ENCODE peak calls at places on chromosomes 16 and 17, in six cellular contexts. Q is tibial artery, X is breast epithelium, B is nephron progenitor cell, Z is GM13976, F is hepatocyte. U is an unnamed sample.

GRCh38 chr16:2858245-2859025 is 465 bp upstream of the PRSS22 start:
- DNase-seq in F (peak), X (peak), B (no peak), Q (no peak), Z (peak), U (peak)

GRCh38 chr17:13513039-13513405 is 88.7 kb downstream of the HS3ST3A1 start:
- DNase-seq in X (no peak), Z (no peak), F (no peak), B (no peak), Q (no peak), U (no peak)

GRCh38 chr16:67177743-67178699 is 5.7 kb downstream of the MATCAP1 start:
- DNase-seq in X (peak), Z (no peak), F (peak), B (peak), Q (peak), U (peak)

GRCh38 chr16:54086791-54087190 is 199.8 kb downstream of the IRX3 start:
- DNase-seq in Z (no peak), B (no peak), X (no peak), Q (no peak), F (no peak), U (no peak)

GRCh38 chr17:65294184-65294719 is 157.1 kb downstream of the RGS9 start:
- DNase-seq in Z (peak), F (peak), B (peak), X (peak), Q (peak), U (peak)

GRCh38 chr16:10168258-10168657 is 14.0 kb downstream of the GRIN2A start:
- DNase-seq in Z (no peak), B (no peak), Q (no peak), X (no peak), F (no peak), U (no peak)

GRCh38 chr16:13269905-13270528 is 368.6 kb downstream of the SHISA9 start:
- DNase-seq in Z (no peak), Q (no peak), B (no peak), X (no peak), F (peak), U (no peak)

GRCh38 chr17:2400474-2400866 is 390 bp downstream of the MNT start:
- DNase-seq in F (peak), X (no peak), Z (peak), B (peak), Q (no peak), U (peak)

GRCh38 chr16:19164285-19164684 is 3.8 kb upstream of the SYT17 start:
- DNase-seq in F (no peak), Z (no peak), B (no peak), Q (no peak), X (no peak), U (no peak)

GRCh38 chr16:19165101-19165500 is 2.9 kb upstream of the SYT17 start:
- DNase-seq in X (no peak), Z (no peak), F (no peak), Q (no peak), B (no peak), U (no peak)

GRCh38 chr16:19167710-19168172 is 299 bp upstream of the SYT17 start:
- DNase-seq in Z (peak), B (peak), X (peak), Q (peak), F (peak), U (peak)

GRCh38 chr16:19168173-19169080 is at the start of gene SYT17:
- DNase-seq in B (peak), Z (peak), X (no peak), F (peak), Q (no peak), U (peak)

DNA sequence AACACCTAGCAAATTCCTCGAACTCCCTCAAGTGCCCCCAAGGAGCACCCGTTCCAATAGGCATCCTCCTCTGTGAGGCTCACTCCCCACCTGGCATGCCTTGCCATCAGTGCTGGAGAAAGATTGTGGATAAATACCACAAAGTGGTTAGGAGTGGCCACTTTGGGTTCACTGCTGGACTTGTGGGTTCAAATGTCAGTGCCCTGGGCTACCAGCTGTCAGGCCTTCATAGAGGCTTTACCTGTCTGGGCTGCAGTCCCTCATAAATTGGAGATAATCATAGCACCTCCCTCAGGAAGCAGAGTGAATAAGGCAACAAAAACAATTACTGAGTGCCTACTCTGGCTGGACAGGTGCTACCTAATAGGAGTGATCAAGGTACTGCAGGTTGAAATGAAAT is 1.5 kb upstream of the SYT17 start:
- DNase-seq in B (no peak), Z (no peak), F (no peak), Q (no peak), X (no peak), U (no peak)
- TF ChIP-seq CTCF in B (no peak), Z (peak), F (no peak), Q (no peak), X (no peak), U (no peak)

GRCh38 chr16:70455910-70456309 is 1.5 kb downstream of the FCSK start:
- DNase-seq in B (no peak), X (no peak), Q (no peak), F (no peak), Z (no peak), U (no peak)
- TF ChIP-seq CTCF in B (no peak), X (no peak), Q (no peak), F (no peak), Z (no peak), U (no peak)

GRCh38 chr16:55155815-55156214 is 168.2 kb upstream of the IRX6 start:
- DNase-seq in Q (no peak), B (no peak), X (no peak), Z (no peak), F (no peak), U (no peak)
- TF ChIP-seq CTCF in Q (no peak), B (no peak), X (no peak), Z (no peak), F (no peak), U (no peak)

DNA sequence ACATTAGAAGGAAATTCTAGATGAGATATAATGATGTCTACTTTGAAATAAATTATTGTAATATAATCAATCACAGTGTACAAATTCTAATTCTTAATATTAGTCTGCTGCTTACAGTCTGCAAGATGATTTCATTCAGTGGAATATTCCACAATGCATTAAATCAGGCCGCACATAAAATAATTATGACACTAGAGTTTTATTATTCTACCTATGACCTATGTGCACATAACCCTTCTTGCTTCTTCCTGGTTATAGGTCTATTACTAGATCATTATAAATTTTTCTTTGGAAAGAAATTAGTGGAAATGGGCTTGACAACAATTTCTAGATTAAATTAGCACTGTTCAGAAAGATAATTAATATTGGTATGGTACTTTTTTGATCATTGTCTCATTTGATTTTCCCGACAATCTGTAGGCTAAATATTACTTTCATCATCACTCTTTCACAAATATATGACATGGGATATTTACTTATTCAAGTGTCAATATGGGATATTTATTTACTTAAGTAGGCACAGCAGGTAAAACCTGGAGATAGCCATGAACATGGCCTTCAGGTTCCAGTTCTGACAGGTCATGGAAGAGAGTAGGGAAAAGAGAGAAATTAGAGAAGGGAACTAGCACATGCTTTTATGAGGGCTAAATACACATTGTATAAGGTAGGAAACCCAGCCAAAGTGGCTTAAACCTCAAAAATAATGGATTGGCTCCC is 476.4 kb downstream of the TOX3 start:
- DNase-seq in Q (no peak), Z (no peak), B (no peak), F (no peak), X (no peak), U (no peak)
- TF ChIP-seq CTCF in Q (no peak), Z (no peak), B (no peak), F (no peak), X (no peak), U (no peak)

GRCh38 chr17:11996722-11997146 is 541 bp downstream of the ZNF18 start:
- DNase-seq in Z (peak), X (no peak), F (peak), Q (no peak), B (no peak), U (no peak)
- TF ChIP-seq CTCF in Z (no peak), X (peak), F (no peak), Q (peak), B (no peak), U (no peak)

GRCh38 chr16:68383858-68384257 is 64.5 kb downstream of the SMPD3 start:
- DNase-seq in Z (no peak), B (no peak), F (no peak), Q (no peak), X (no peak), U (no peak)

GRCh38 chr16:68386628-68387027 is 61.7 kb downstream of the SMPD3 start:
- DNase-seq in B (no peak), Q (no peak), Z (no peak), F (peak), X (no peak), U (peak)

GRCh38 chr16:68382296-68382718 is 66.0 kb downstream of the SMPD3 start:
- DNase-seq in F (no peak), X (no peak), B (no peak), Q (no peak), Z (peak), U (peak)

GRCh38 chr16:68385371-68385770 is 62.9 kb downstream of the SMPD3 start:
- DNase-seq in B (no peak), Q (no peak), Z (no peak), F (no peak), X (no peak), U (no peak)

GRCh38 chr16:68384293-68385255 is 63.7 kb downstream of the SMPD3 start:
- DNase-seq in B (no peak), Z (peak), F (no peak), X (no peak), Q (no peak), U (no peak)
- TF ChIP-seq CTCF in B (no peak), Z (no peak), F (no peak), X (no peak), Q (no peak), U (no peak)

DNA sequence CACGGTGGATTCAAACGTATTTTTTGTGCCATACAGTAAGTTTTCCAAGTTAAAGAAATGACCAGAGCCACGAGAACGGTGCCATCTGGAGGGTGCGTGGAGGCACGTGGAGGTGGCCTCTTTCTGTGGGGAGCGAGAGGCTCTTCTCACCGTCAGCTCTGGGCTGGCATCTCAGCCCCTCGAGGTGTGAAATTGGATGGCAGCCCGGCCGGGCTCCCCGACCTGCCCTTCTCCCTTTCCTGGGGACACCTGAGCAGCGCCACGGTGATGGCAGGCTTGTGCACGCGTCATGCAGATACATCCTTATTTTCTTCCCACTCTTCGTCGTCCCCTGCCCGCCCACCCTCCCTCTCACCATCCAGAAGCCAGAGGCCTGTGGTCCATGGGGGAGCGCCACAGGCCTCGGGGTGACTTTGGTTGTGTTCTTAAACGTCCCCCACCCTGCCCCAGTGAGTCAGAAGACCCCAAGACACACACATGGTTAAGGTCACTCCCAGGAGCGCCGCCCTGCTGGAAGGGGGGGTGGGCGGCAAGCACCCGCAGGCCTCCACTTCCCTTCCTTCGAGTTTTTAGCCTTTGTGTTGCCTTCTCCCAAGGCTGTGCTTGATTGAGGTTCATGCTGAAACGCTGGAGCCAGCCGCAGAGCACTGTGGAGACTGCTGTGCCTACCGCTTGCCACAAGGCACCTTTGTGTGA is 109.4 kb downstream of the BANP start:
- DNase-seq in F (no peak), B (no peak), Z (no peak), X (no peak), Q (no peak), U (no peak)
- TF ChIP-seq CTCF in F (no peak), B (no peak), Z (no peak), X (no peak), Q (no peak), U (no peak)

GRCh38 chr17:61106354-61106753 is 293.3 kb upstream of the TBX2 start:
- DNase-seq in Z (no peak), B (no peak), F (no peak), X (no peak), Q (no peak), U (no peak)
- TF ChIP-seq CTCF in Z (no peak), B (no peak), F (no peak), X (no peak), Q (no peak), U (no peak)

GRCh38 chr16:20960899-20961298 is 60.3 kb downstream of the LYRM1 start:
- DNase-seq in X (no peak), Q (no peak), Z (no peak), F (no peak), B (no peak), U (no peak)

GRCh38 chr16:20952144-20952797 is 51.7 kb downstream of the LYRM1 start:
- DNase-seq in Q (no peak), Z (no peak), F (no peak), B (no peak), X (no peak), U (no peak)

GRCh38 chr16:20954574-20954973 is 54.0 kb downstream of the LYRM1 start:
- DNase-seq in Q (no peak), F (no peak), B (no peak), X (no peak), Z (no peak), U (no peak)

GRCh38 chr16:20957153-20957552 is 56.6 kb downstream of the LYRM1 start:
- DNase-seq in B (no peak), F (no peak), Q (no peak), X (no peak), Z (no peak), U (no peak)

GRCh38 chr16:20956319-20956718 is 55.7 kb downstream of the LYRM1 start:
- DNase-seq in Q (no peak), Z (no peak), X (no peak), B (no peak), F (no peak), U (no peak)
- TF ChIP-seq CTCF in Q (no peak), Z (no peak), X (no peak), B (no peak), F (no peak), U (no peak)